ENCODE peak calls at places on chromosomes 1 and 21, in six cellular contexts. Q is neuronal stem cell; C is HCT116; P is naive thymus-derived CD4-positive, alpha-beta T cell; T is heart left ventricle; S is cardiac muscle cell. W is an unnamed sample. For H3K9me3, the result is how much of the 10 kb centered on the place peaks cover.

GRCh38 chr1:97334454-97334853 is 586.4 kb downstream of the DPYD start:
- DNase-seq in Q (no peak), C (no peak), P (no peak), T (no peak), S (peak), W (no peak)

GRCh38 chr1:33753087-33753856 is 110.6 kb upstream of the HMGB4 start:
- DNase-seq in Q (no peak), C (no peak), P (no peak), T (no peak), S (no peak), W (no peak)

GRCh38 chr21:29753216-29753615 is 186.6 kb downstream of the GRIK1 start:
- DNase-seq in Q (no peak), C (no peak), P (no peak), T (no peak), S (no peak), W (no peak)

GRCh38 chr1:183996036-183996376 is 41.5 kb downstream of the COLGALT2 start:
- DNase-seq in Q (no peak), C (no peak), P (no peak), T (no peak), S (no peak), W (no peak)

GRCh38 chr1:97845805-97846204 is 75.0 kb downstream of the DPYD start:
- DNase-seq in Q (no peak), C (no peak), P (no peak), T (no peak), S (no peak), W (no peak)

GRCh38 chr21:46504681-46505080 is 46.0 kb downstream of the DIP2A start:
- DNase-seq in Q (no peak), C (no peak), P (no peak), T (no peak), S (no peak), W (no peak)

GRCh38 chr1:10101929-10102328 is 69.2 kb downstream of the UBE4B start:
- DNase-seq in Q (no peak), C (no peak), P (no peak), T (no peak), S (no peak), W (no peak)

GRCh38 chr21:37264808-37265207 is 2.3 kb downstream of the VPS26C start:
- DNase-seq in Q (no peak), C (no peak), P (no peak), T (no peak), S (no peak), W (no peak)

GRCh38 chr1:5099558-5099957 is 445.1 kb downstream of the AJAP1 start:
- DNase-seq in Q (no peak), C (no peak), P (no peak), T (no peak), S (no peak), W (no peak)

GRCh38 chr1:62373221-62373620 is 54.0 kb upstream of the KANK4 start:
- DNase-seq in Q (no peak), C (no peak), P (no peak), T (no peak), S (no peak), W (no peak)

GRCh38 chr1:53135735-53136114 is 6.7 kb downstream of the SLC1A7 start:
- DNase-seq in Q (no peak), C (no peak), P (no peak), T (no peak), S (peak), W (no peak)

GRCh38 chr1:85502625-85503083 is 37.7 kb upstream of the DDAH1 start:
- DNase-seq in Q (peak), C (peak), P (no peak), T (peak), S (peak), W (no peak)

GRCh38 chr1:43975249-43975961 is 645 bp downstream of the ATP6V0B start:
- DNase-seq in Q (no peak), C (no peak), P (no peak), T (peak), S (peak), W (no peak)

GRCh38 chr1:1623181-1623630 is 7.9 kb downstream of the MIB2 start:
- DNase-seq in Q (no peak), C (no peak), P (no peak), T (no peak), S (no peak), W (no peak)

GRCh38 chr1:103917771-103918170 is 168.1 kb downstream of the AMY1C start:
- DNase-seq in Q (no peak), C (no peak), P (no peak), T (no peak), S (no peak), W (no peak)

GRCh38 chr21:36813071-36813470 is 114.2 kb downstream of the SIM2 start:
- DNase-seq in Q (no peak), C (no peak), P (no peak), T (no peak), S (peak), W (no peak)

GRCh38 chr1:3180915-3181314 is 111.9 kb downstream of the PRDM16 start:
- DNase-seq in Q (no peak), C (no peak), P (no peak), T (no peak), S (no peak), W (no peak)
- H3K9me3 ChIP-seq in Q (under half), C (under half), P (under half), T (under half), S (under half), W (under half)

GRCh38 chr21:40730051-40730760 is 116.8 kb downstream of the DSCAM start:
- DNase-seq in Q (no peak), C (no peak), P (no peak), T (no peak), S (no peak), W (no peak)
- H3K9me3 ChIP-seq in Q (under half), C (under half), P (under half), T (under half), S (under half), W (under half)

DNA sequence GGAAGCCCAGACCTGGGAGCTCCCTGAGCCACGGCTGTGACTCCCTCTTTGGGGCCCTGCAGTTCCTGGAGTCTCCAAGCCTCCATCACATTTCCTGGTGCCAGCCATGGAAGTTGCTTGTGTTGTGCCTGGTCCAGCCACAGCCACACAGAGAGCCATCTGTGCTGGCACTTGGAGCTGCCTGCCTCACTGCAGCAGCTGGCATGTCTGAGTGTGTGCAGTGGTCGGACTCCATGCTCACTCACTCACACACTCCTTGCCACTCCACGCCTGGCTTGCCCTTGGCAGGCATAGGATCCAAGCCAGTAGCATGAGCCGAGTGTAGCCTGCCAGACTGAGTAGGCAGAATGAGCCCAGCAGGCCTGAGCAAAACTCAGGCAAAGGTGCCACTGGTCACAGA is 516.3 kb upstream of the BEND5 start:
- DNase-seq in Q (no peak), C (no peak), P (no peak), T (no peak), S (no peak), W (no peak)
- H3K9me3 ChIP-seq in Q (under half), C (under half), P (under half), T (under half), S (under half), W (under half)

DNA sequence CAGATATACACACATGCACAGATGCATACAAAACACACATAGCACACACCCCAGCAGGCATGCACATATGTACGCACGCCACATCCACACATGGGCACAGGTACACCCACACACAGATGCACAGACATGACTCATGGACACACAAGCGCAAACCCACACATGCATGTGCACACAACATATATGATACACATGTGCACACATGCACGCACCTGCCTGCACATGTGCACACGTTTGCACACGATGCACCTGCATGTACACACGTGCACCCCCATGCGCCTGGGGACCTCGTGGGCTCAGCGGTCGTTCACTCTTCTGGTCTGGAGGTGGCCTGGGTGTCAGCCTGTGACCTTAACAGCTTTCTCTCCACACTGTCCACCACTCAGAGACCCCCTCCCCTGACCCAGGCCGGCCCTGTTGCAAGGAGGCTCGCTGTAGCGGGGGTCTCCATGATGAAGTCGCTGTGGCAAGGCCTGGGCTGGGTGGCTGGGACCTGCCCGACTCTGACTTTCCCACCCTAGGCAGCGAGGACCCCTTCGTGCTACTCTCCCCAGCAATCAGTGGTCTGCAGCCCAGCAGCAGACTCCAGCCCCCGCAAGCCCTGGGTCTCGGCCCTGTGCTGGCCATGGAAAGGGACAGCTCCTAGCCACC is 92.1 kb upstream of the TTC34 start:
- DNase-seq in Q (no peak), C (no peak), P (no peak), T (no peak), S (no peak), W (no peak)
- H3K9me3 ChIP-seq in Q (under half), C (under half), P (under half), T (under half), S (under half), W (under half)